ENCODE peak calls at places on chromosomes 4 and X, in ten cellular contexts. One of them, this sample, is unnamed.
A peak's percentile ranks its signal among the peaks of the same experiment; 100 is the strongest.

GRCh38 chr4:3300198-3300671 is 7.4 kb downstream of the RGS12 start:
- DNase-seq in A673: no peak
- DNase-seq in HTR-8/SVneo: no peak
- DNase-seq in EH: no peak
- DNase-seq in AG08396: no peak
- DNase-seq in stimulated activated CD4-positive, alpha-beta T cell treated with anti-CD3 and anti-CD28 coated beads, Interleukin-15, amount 100 ng/mL, for 1 hour: no peak
- DNase-seq in pulmonary artery endothelial cell: no peak
- DNase-seq in epithelial cell of esophagus: no peak
- DNase-seq in fibroblast of the aortic adventitia: no peak
- DNase-seq in fibroblast of the conjunctiva: no peak
- DNase-seq in this sample: no peak

GRCh38 chr4:19791422-19792113 is 460.1 kb upstream of the SLIT2 start:
- DNase-seq in AG08396: no peak
- DNase-seq in pulmonary artery endothelial cell: peak; percentile 66
- DNase-seq in fibroblast of the aortic adventitia: peak; percentile 48
- DNase-seq in stimulated activated CD4-positive, alpha-beta T cell treated with anti-CD3 and anti-CD28 coated beads, Interleukin-15, amount 100 ng/mL, for 1 hour: no peak
- DNase-seq in EH: peak; percentile 47
- DNase-seq in HTR-8/SVneo: no peak
- DNase-seq in A673: peak; percentile 26
- DNase-seq in fibroblast of the conjunctiva: no peak
- DNase-seq in epithelial cell of esophagus: peak; percentile 46
- DNase-seq in this sample: no peak

GRCh38 chr4:119593698-119594097 is 34.9 kb downstream of the PDE5A start:
- DNase-seq in epithelial cell of esophagus: no peak
- DNase-seq in pulmonary artery endothelial cell: no peak
- DNase-seq in fibroblast of the aortic adventitia: no peak
- DNase-seq in HTR-8/SVneo: no peak
- DNase-seq in EH: no peak
- DNase-seq in stimulated activated CD4-positive, alpha-beta T cell treated with anti-CD3 and anti-CD28 coated beads, Interleukin-15, amount 100 ng/mL, for 1 hour: no peak
- DNase-seq in fibroblast of the conjunctiva: no peak
- DNase-seq in AG08396: no peak
- DNase-seq in A673: no peak
- DNase-seq in this sample: no peak

GRCh38 chrX:118254611-118255010 is 91.3 kb upstream of the WDR44 start:
- DNase-seq in stimulated activated CD4-positive, alpha-beta T cell treated with anti-CD3 and anti-CD28 coated beads, Interleukin-15, amount 100 ng/mL, for 1 hour: no peak
- DNase-seq in EH: peak; percentile 35
- DNase-seq in fibroblast of the conjunctiva: peak; percentile 48
- DNase-seq in A673: peak; percentile 75
- DNase-seq in fibroblast of the aortic adventitia: peak; percentile 66
- DNase-seq in HTR-8/SVneo: peak; percentile 4
- DNase-seq in pulmonary artery endothelial cell: no peak
- DNase-seq in AG08396: peak; percentile 25
- DNase-seq in epithelial cell of esophagus: peak; percentile 48
- DNase-seq in this sample: peak; percentile 34

GRCh38 chrX:137545711-137546651 is 19.9 kb upstream of the ZIC3 start:
- DNase-seq in pulmonary artery endothelial cell: no peak
- DNase-seq in HTR-8/SVneo: no peak
- DNase-seq in EH: no peak
- DNase-seq in stimulated activated CD4-positive, alpha-beta T cell treated with anti-CD3 and anti-CD28 coated beads, Interleukin-15, amount 100 ng/mL, for 1 hour: no peak
- DNase-seq in AG08396: no peak
- DNase-seq in epithelial cell of esophagus: no peak
- DNase-seq in A673: no peak
- DNase-seq in fibroblast of the conjunctiva: no peak
- DNase-seq in fibroblast of the aortic adventitia: no peak
- DNase-seq in this sample: no peak

GRCh38 chrX:290476-291166 is 9.4 kb downstream of the PLCXD1 start:
- DNase-seq in A673: no peak
- DNase-seq in fibroblast of the conjunctiva: no peak
- DNase-seq in fibroblast of the aortic adventitia: no peak
- DNase-seq in stimulated activated CD4-positive, alpha-beta T cell treated with anti-CD3 and anti-CD28 coated beads, Interleukin-15, amount 100 ng/mL, for 1 hour: no peak
- DNase-seq in AG08396: no peak
- DNase-seq in pulmonary artery endothelial cell: no peak
- DNase-seq in epithelial cell of esophagus: no peak
- DNase-seq in EH: no peak
- DNase-seq in HTR-8/SVneo: no peak
- DNase-seq in this sample: no peak

GRCh38 chrX:47216393-47216925 is 2.0 kb upstream of the CDK16 start:
- DNase-seq in AG08396: no peak
- DNase-seq in stimulated activated CD4-positive, alpha-beta T cell treated with anti-CD3 and anti-CD28 coated beads, Interleukin-15, amount 100 ng/mL, for 1 hour: no peak
- DNase-seq in fibroblast of the aortic adventitia: no peak
- DNase-seq in EH: peak; percentile 45
- DNase-seq in A673: no peak
- DNase-seq in epithelial cell of esophagus: no peak
- DNase-seq in pulmonary artery endothelial cell: no peak
- DNase-seq in HTR-8/SVneo: no peak
- DNase-seq in fibroblast of the conjunctiva: no peak
- DNase-seq in this sample: no peak

GRCh38 chr4:139838811-139839210 is 173.2 kb downstream of the MGST2 start:
- DNase-seq in AG08396: no peak
- DNase-seq in A673: no peak
- DNase-seq in epithelial cell of esophagus: no peak
- DNase-seq in fibroblast of the aortic adventitia: peak; percentile 14
- DNase-seq in stimulated activated CD4-positive, alpha-beta T cell treated with anti-CD3 and anti-CD28 coated beads, Interleukin-15, amount 100 ng/mL, for 1 hour: no peak
- DNase-seq in pulmonary artery endothelial cell: no peak
- DNase-seq in EH: no peak
- DNase-seq in fibroblast of the conjunctiva: no peak
- DNase-seq in HTR-8/SVneo: no peak
- DNase-seq in this sample: peak; percentile 70

GRCh38 chr4:866068-866760 is 40.3 kb upstream of the CPLX1 start:
- DNase-seq in epithelial cell of esophagus: no peak
- DNase-seq in EH: no peak
- DNase-seq in AG08396: no peak
- DNase-seq in stimulated activated CD4-positive, alpha-beta T cell treated with anti-CD3 and anti-CD28 coated beads, Interleukin-15, amount 100 ng/mL, for 1 hour: no peak
- DNase-seq in HTR-8/SVneo: no peak
- DNase-seq in fibroblast of the aortic adventitia: no peak
- DNase-seq in A673: no peak
- DNase-seq in fibroblast of the conjunctiva: no peak
- DNase-seq in pulmonary artery endothelial cell: no peak
- DNase-seq in this sample: no peak

GRCh38 chrX:96684339-96685204 is at the start of gene DIAPH2:
- DNase-seq in HTR-8/SVneo: peak; percentile 7
- DNase-seq in fibroblast of the aortic adventitia: peak; percentile 77
- DNase-seq in epithelial cell of esophagus: peak; percentile 83
- DNase-seq in pulmonary artery endothelial cell: peak; percentile 24
- DNase-seq in AG08396: peak; percentile 66
- DNase-seq in fibroblast of the conjunctiva: peak; percentile 59
- DNase-seq in A673: peak; percentile 76
- DNase-seq in EH: peak; percentile 79
- DNase-seq in stimulated activated CD4-positive, alpha-beta T cell treated with anti-CD3 and anti-CD28 coated beads, Interleukin-15, amount 100 ng/mL, for 1 hour: peak; percentile 23
- DNase-seq in this sample: peak; percentile 76

GRCh38 chrX:29044802-29045201 is 457.6 kb downstream of the IL1RAPL1 start:
- DNase-seq in fibroblast of the aortic adventitia: peak; percentile 40
- DNase-seq in AG08396: no peak
- DNase-seq in epithelial cell of esophagus: peak; percentile 3
- DNase-seq in EH: no peak
- DNase-seq in pulmonary artery endothelial cell: no peak
- DNase-seq in fibroblast of the conjunctiva: no peak
- DNase-seq in HTR-8/SVneo: no peak
- DNase-seq in A673: peak; percentile 2
- DNase-seq in stimulated activated CD4-positive, alpha-beta T cell treated with anti-CD3 and anti-CD28 coated beads, Interleukin-15, amount 100 ng/mL, for 1 hour: no peak
- DNase-seq in this sample: no peak

GRCh38 chrX:20270557-20270880 is 3.8 kb upstream of the RPS6KA3 start:
- DNase-seq in EH: peak; percentile 37
- DNase-seq in A673: no peak
- DNase-seq in epithelial cell of esophagus: peak; percentile 63
- DNase-seq in fibroblast of the aortic adventitia: peak; percentile 18
- DNase-seq in AG08396: no peak
- DNase-seq in stimulated activated CD4-positive, alpha-beta T cell treated with anti-CD3 and anti-CD28 coated beads, Interleukin-15, amount 100 ng/mL, for 1 hour: no peak
- DNase-seq in fibroblast of the conjunctiva: no peak
- DNase-seq in pulmonary artery endothelial cell: no peak
- DNase-seq in HTR-8/SVneo: no peak
- DNase-seq in this sample: peak; percentile 35

GRCh38 chr4:141435446-141436225 is 200.7 kb upstream of the IL15 start:
- DNase-seq in AG08396: no peak
- DNase-seq in stimulated activated CD4-positive, alpha-beta T cell treated with anti-CD3 and anti-CD28 coated beads, Interleukin-15, amount 100 ng/mL, for 1 hour: no peak
- DNase-seq in epithelial cell of esophagus: peak; percentile 9
- DNase-seq in A673: no peak
- DNase-seq in HTR-8/SVneo: no peak
- DNase-seq in pulmonary artery endothelial cell: no peak
- DNase-seq in fibroblast of the conjunctiva: no peak
- DNase-seq in EH: peak; percentile 30
- DNase-seq in fibroblast of the aortic adventitia: no peak
- DNase-seq in this sample: peak; percentile 65

GRCh38 chr4:112854420-112854819 is 195.0 kb upstream of the ANK2 start:
- DNase-seq in fibroblast of the aortic adventitia: no peak
- DNase-seq in AG08396: no peak
- DNase-seq in pulmonary artery endothelial cell: no peak
- DNase-seq in epithelial cell of esophagus: peak; percentile 13
- DNase-seq in stimulated activated CD4-positive, alpha-beta T cell treated with anti-CD3 and anti-CD28 coated beads, Interleukin-15, amount 100 ng/mL, for 1 hour: no peak
- DNase-seq in HTR-8/SVneo: no peak
- DNase-seq in A673: no peak
- DNase-seq in EH: no peak
- DNase-seq in fibroblast of the conjunctiva: no peak
- DNase-seq in this sample: no peak

GRCh38 chrX:136055651-136056221 is 70.5 kb downstream of the SLC9A6 start:
- DNase-seq in stimulated activated CD4-positive, alpha-beta T cell treated with anti-CD3 and anti-CD28 coated beads, Interleukin-15, amount 100 ng/mL, for 1 hour: no peak
- DNase-seq in fibroblast of the conjunctiva: peak; percentile 94
- DNase-seq in epithelial cell of esophagus: peak; percentile 6
- DNase-seq in pulmonary artery endothelial cell: peak; percentile 53
- DNase-seq in A673: peak; percentile 21
- DNase-seq in HTR-8/SVneo: no peak
- DNase-seq in AG08396: peak; percentile 48
- DNase-seq in EH: peak; percentile 90
- DNase-seq in fibroblast of the aortic adventitia: peak; percentile 94
- DNase-seq in this sample: peak; percentile 95

GRCh38 chrX:107449490-107450175 is at the start of gene FRMPD3:
- DNase-seq in A673: no peak
- DNase-seq in stimulated activated CD4-positive, alpha-beta T cell treated with anti-CD3 and anti-CD28 coated beads, Interleukin-15, amount 100 ng/mL, for 1 hour: no peak
- DNase-seq in AG08396: peak; percentile 28
- DNase-seq in fibroblast of the conjunctiva: no peak
- DNase-seq in fibroblast of the aortic adventitia: no peak
- DNase-seq in pulmonary artery endothelial cell: no peak
- DNase-seq in HTR-8/SVneo: no peak
- DNase-seq in EH: no peak
- DNase-seq in epithelial cell of esophagus: peak; percentile 1
- DNase-seq in this sample: no peak